ENCODE peak calls at places on chromosomes 7 and 10, in six cellular contexts. Q, U, D, L, X and I are unnamed samples.

GRCh38 chr10:122839505-122839904 is 6.2 kb downstream of the CUZD1 start:
- DNase-seq in U (no peak), D (no peak), Q (no peak), L (no peak), X (no peak), I (no peak)

GRCh38 chr7:37732253-37732652 is 48.7 kb downstream of the GPR141 start:
- DNase-seq in U (no peak), L (no peak), Q (no peak), D (peak; percentile 21), X (peak; percentile 56), I (no peak)

GRCh38 chr7:1586827-1587705 is 17.2 kb upstream of the PSMG3 start:
- DNase-seq in U (no peak), Q (no peak), D (no peak), L (no peak), X (no peak), I (no peak)

GRCh38 chr7:107911981-107912380 is 21.0 kb downstream of the DLD start:
- DNase-seq in L (no peak), Q (no peak), X (no peak), D (no peak), U (no peak), I (no peak)

GRCh38 chr10:2972810-2973209 is 94.5 kb upstream of the PFKP start:
- DNase-seq in D (no peak), L (no peak), Q (no peak), X (no peak), U (no peak), I (no peak)

GRCh38 chr10:65496541-65496940 is 1429.3 kb upstream of the LRRTM3 start:
- DNase-seq in U (no peak), L (no peak), X (no peak), D (no peak), Q (no peak), I (no peak)

GRCh38 chr7:43668035-43668434 is 61.3 kb downstream of the COA1 start:
- DNase-seq in U (no peak), Q (no peak), L (no peak), X (no peak), D (no peak), I (no peak)

GRCh38 chr7:148687555-148687954 is 11.1 kb upstream of the CUL1 start:
- DNase-seq in Q (no peak), D (no peak), X (no peak), U (no peak), L (no peak), I (no peak)

GRCh38 chr10:132443998-132444876 is 47.2 kb downstream of the PWWP2B start:
- DNase-seq in D (no peak), L (no peak), Q (no peak), U (no peak), X (no peak), I (no peak)

GRCh38 chr7:57432583-57432982 is 17.4 kb upstream of the ZNF716 start:
- DNase-seq in L (no peak), X (no peak), Q (no peak), U (no peak), D (no peak), I (no peak)

GRCh38 chr7:43954524-43955228 is 28.4 kb downstream of the UBE2D4 start:
- DNase-seq in L (no peak), X (no peak), D (peak; percentile 22), U (peak; percentile 45), Q (no peak), I (no peak)

GRCh38 chr10:88415533-88416130 is 167.5 kb downstream of the RNLS start:
- DNase-seq in D (no peak), L (no peak), U (no peak), X (no peak), Q (no peak), I (no peak)

GRCh38 chr7:37433166-37433565 is 15.5 kb downstream of the ELMO1 start:
- DNase-seq in L (no peak), X (no peak), Q (no peak), U (no peak), D (no peak), I (no peak)

GRCh38 chr10:77877461-77878344 is 48.9 kb downstream of the DLG5 start:
- DNase-seq in Q (peak; percentile 55), D (peak; percentile 34), L (no peak), U (peak; percentile 78), X (peak; percentile 82), I (no peak)

GRCh38 chr7:12323415-12323814 is 80.2 kb downstream of the VWDE start:
- DNase-seq in Q (no peak), U (no peak), L (no peak), D (no peak), X (no peak), I (no peak)

GRCh38 chr7:82049442-82049841 is 279.6 kb upstream of the HGF start:
- DNase-seq in L (no peak), U (no peak), D (no peak), Q (no peak), X (no peak), I (no peak)

GRCh38 chr10:126331101-126331500 is 57.2 kb downstream of the ADAM12 start:
- DNase-seq in X (no peak), Q (no peak), L (no peak), U (peak; percentile 35), D (no peak), I (no peak)

GRCh38 chr10:23702977-23703414 is 264.1 kb downstream of the OTUD1 start:
- DNase-seq in Q (peak; percentile 51), U (peak; percentile 43), D (peak; percentile 47), X (no peak), L (peak; percentile 64), I (no peak)

GRCh38 chr10:126596472-126597016 is 73.9 kb downstream of the C10orf90 start:
- DNase-seq in Q (no peak), L (no peak), D (no peak), X (no peak), U (no peak), I (no peak)

GRCh38 chr7:100567045-100567730 is 6.5 kb downstream of the SAP25 start:
- DNase-seq in D (no peak), L (peak; percentile 61), Q (no peak), U (no peak), X (no peak), I (no peak)

GRCh38 chr10:59752278-59752940 is 846 bp downstream of the MRLN start:
- DNase-seq in L (no peak), D (no peak), X (no peak), Q (no peak), U (no peak), I (no peak)

GRCh38 chr7:33300131-33300530 is 170.8 kb downstream of the BBS9 start:
- DNase-seq in U (no peak), L (no peak), D (no peak), Q (no peak), X (no peak), I (no peak)

GRCh38 chr7:51000956-51001355 is 218.3 kb upstream of the GRB10 start:
- DNase-seq in X (no peak), D (no peak), L (no peak), U (no peak), Q (no peak), I (no peak)
- TF ChIP-seq CTCF in X (no peak), D (no peak), L (no peak), U (peak; percentile 42), Q (no peak), I (no peak)

DNA sequence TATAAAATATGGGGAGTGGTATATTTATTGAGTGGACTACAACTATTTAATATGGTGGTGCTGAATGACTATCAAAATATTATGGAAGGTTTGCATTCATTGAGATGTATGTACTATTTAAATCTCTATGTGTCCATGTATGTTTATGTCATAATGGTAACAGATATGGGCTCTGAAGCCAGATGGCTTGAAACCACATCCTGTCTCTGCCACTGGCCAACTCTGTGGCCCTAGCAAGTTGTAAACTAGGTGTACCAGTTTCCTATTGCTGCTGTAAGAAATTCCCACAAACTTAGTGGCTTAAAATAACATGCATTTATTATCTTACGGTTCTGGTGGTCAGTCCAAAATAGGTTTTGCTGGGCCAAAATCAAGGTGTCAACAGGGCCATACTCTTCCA is 198.1 kb upstream of the NFE2L3 start:
- DNase-seq in Q (no peak), D (no peak), X (no peak), L (no peak), U (no peak), I (no peak)
- H3K27ac ChIP-seq in Q (no peak overlapping the region), D (no peak overlapping the region), X (no peak overlapping the region), L (no peak overlapping the region), U (no peak overlapping the region), I (no peak overlapping the region)

GRCh38 chr7:155084989-155085388 is 14.9 kb downstream of the HTR5A start:
- DNase-seq in X (no peak), Q (no peak), L (no peak), U (no peak), D (no peak), I (no peak)
- TF ChIP-seq CTCF in X (no peak), Q (no peak), L (no peak), U (no peak), D (no peak), I (no peak)

GRCh38 chr10:5041471-5042023 is 37.9 kb upstream of the AKR1C2 start:
- DNase-seq in Q (no peak), L (no peak), D (no peak), U (no peak), X (no peak), I (no peak)
- H3K27ac ChIP-seq in Q (no peak overlapping the region), L (no peak overlapping the region), D (peak overlapping the region; percentile 6), U (no peak overlapping the region), X (no peak overlapping the region), I (no peak overlapping the region)

DNA sequence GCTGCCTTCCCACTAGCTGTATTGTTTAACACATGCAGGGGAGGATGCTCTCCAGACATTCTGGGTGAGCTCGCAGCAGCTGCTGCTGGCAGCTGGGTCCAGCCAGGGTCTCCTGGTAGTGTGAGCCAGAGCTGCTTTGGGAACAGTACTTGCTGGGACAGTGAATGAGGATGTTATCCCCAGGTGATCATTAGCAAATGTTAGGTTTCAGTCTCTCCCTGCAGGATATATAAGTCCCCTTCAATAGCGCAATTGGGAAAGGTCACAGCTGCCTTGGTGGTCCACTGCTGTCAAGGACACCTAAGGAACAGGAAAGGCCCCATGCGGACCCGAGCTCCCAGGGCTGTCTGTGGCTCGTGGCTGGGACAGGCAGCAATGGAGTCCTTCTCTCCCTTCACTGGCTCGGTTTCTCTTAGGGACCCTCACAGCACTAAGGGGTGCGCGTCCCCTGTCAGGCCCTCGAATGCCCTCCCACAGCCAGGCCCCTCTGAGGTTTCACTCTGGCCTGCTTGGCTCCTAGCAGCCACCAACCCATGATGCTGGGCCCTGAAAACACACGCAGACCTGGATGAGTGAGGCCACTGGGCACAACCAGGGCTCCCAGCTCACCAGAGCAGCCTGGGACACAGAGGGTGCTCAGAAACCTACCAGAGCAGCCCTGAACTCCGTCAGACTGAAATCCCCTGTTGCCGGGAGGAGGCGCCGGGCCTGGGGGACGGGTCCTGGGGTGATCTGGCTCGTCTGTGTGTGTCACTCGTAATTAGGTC is 173.0 kb upstream of the LANCL2 start:
- DNase-seq in Q (no peak), X (no peak), L (peak; percentile 48), D (no peak), U (no peak), I (no peak)
- TF ChIP-seq CTCF in Q (no peak), X (no peak), L (no peak), D (no peak), U (peak; percentile 38), I (no peak)

GRCh38 chr7:157785021-157785441 is 448.2 kb downstream of the DNAJB6 start:
- DNase-seq in L (no peak), U (no peak), X (no peak), D (no peak), Q (no peak), I (no peak)
- H3K27ac ChIP-seq in L (no peak overlapping the region), U (no peak overlapping the region), X (no peak overlapping the region), D (no peak overlapping the region), Q (no peak overlapping the region), I (no peak overlapping the region)